ENCODE peak calls at places on chromosomes 6 and 20, in six cellular contexts. One of them, this sample, is unnamed.

GRCh38 chr6:109325400-109325801 is 56.9 kb downstream of the CD164 start:
- DNase-seq in RPMI7951: no peak
- DNase-seq in GM13976: no peak
- DNase-seq in CD8-positive, alpha-beta memory T cell: no peak
- DNase-seq in AG04450: no peak
- DNase-seq in naive thymus-derived CD8-positive, alpha-beta T cell: no peak
- DNase-seq in this sample: no peak

GRCh38 chr6:1378224-1379025 is 11.0 kb upstream of the FOXF2 start:
- DNase-seq in RPMI7951: no peak
- DNase-seq in GM13976: peak
- DNase-seq in CD8-positive, alpha-beta memory T cell: no peak
- DNase-seq in AG04450: no peak
- DNase-seq in naive thymus-derived CD8-positive, alpha-beta T cell: no peak
- DNase-seq in this sample: peak

GRCh38 chr6:17156112-17156921 is 54.5 kb downstream of the STMND1 start:
- DNase-seq in RPMI7951: peak
- DNase-seq in GM13976: peak
- DNase-seq in CD8-positive, alpha-beta memory T cell: peak
- DNase-seq in AG04450: peak
- DNase-seq in naive thymus-derived CD8-positive, alpha-beta T cell: peak
- DNase-seq in this sample: peak

GRCh38 chr6:103273048-103273447 is 1586.7 kb downstream of the HACE1 start:
- DNase-seq in RPMI7951: no peak
- DNase-seq in GM13976: no peak
- DNase-seq in CD8-positive, alpha-beta memory T cell: no peak
- DNase-seq in AG04450: no peak
- DNase-seq in naive thymus-derived CD8-positive, alpha-beta T cell: no peak
- DNase-seq in this sample: no peak

GRCh38 chr6:3296113-3296512 is 37.4 kb downstream of the PSMG4 start:
- DNase-seq in RPMI7951: no peak
- DNase-seq in GM13976: no peak
- DNase-seq in CD8-positive, alpha-beta memory T cell: peak
- DNase-seq in AG04450: no peak
- DNase-seq in naive thymus-derived CD8-positive, alpha-beta T cell: no peak
- DNase-seq in this sample: no peak

GRCh38 chr20:2585811-2586210 is 49.4 kb downstream of the TMC2 start:
- DNase-seq in RPMI7951: peak
- DNase-seq in GM13976: no peak
- DNase-seq in CD8-positive, alpha-beta memory T cell: no peak
- DNase-seq in AG04450: peak
- DNase-seq in naive thymus-derived CD8-positive, alpha-beta T cell: no peak
- DNase-seq in this sample: no peak

GRCh38 chr6:170032197-170032596 is 258.7 kb downstream of the DLL1 start:
- DNase-seq in RPMI7951: no peak
- DNase-seq in GM13976: no peak
- DNase-seq in CD8-positive, alpha-beta memory T cell: no peak
- DNase-seq in AG04450: no peak
- DNase-seq in naive thymus-derived CD8-positive, alpha-beta T cell: no peak
- DNase-seq in this sample: no peak

GRCh38 chr6:143688681-143689080 is 10.9 kb downstream of the PHACTR2 start:
- DNase-seq in RPMI7951: no peak
- DNase-seq in GM13976: no peak
- DNase-seq in CD8-positive, alpha-beta memory T cell: no peak
- DNase-seq in AG04450: no peak
- DNase-seq in naive thymus-derived CD8-positive, alpha-beta T cell: no peak
- DNase-seq in this sample: no peak

GRCh38 chr20:18527339-18527738 is 19.6 kb downstream of the SEC23B start:
- DNase-seq in RPMI7951: no peak
- DNase-seq in GM13976: no peak
- DNase-seq in CD8-positive, alpha-beta memory T cell: no peak
- DNase-seq in AG04450: no peak
- DNase-seq in naive thymus-derived CD8-positive, alpha-beta T cell: no peak
- DNase-seq in this sample: no peak

GRCh38 chr20:35093245-35093884 is 758 bp upstream of the TRPC4AP start:
- DNase-seq in RPMI7951: peak
- DNase-seq in GM13976: no peak
- DNase-seq in CD8-positive, alpha-beta memory T cell: no peak
- DNase-seq in AG04450: no peak
- DNase-seq in naive thymus-derived CD8-positive, alpha-beta T cell: no peak
- DNase-seq in this sample: peak

GRCh38 chr6:72525821-72526550 is 95.9 kb upstream of the KCNQ5 start:
- DNase-seq in RPMI7951: no peak
- DNase-seq in GM13976: no peak
- DNase-seq in CD8-positive, alpha-beta memory T cell: no peak
- DNase-seq in AG04450: peak
- DNase-seq in naive thymus-derived CD8-positive, alpha-beta T cell: no peak
- DNase-seq in this sample: peak

GRCh38 chr20:24589381-24589780 is 120.0 kb downstream of the SYNDIG1 start:
- DNase-seq in RPMI7951: no peak
- DNase-seq in GM13976: no peak
- DNase-seq in CD8-positive, alpha-beta memory T cell: no peak
- DNase-seq in AG04450: no peak
- DNase-seq in naive thymus-derived CD8-positive, alpha-beta T cell: no peak
- DNase-seq in this sample: no peak

GRCh38 chr20:3658708-3659491 is 4.3 kb downstream of the GFRA4 start:
- DNase-seq in RPMI7951: peak
- DNase-seq in GM13976: peak
- DNase-seq in CD8-positive, alpha-beta memory T cell: no peak
- DNase-seq in AG04450: no peak
- DNase-seq in naive thymus-derived CD8-positive, alpha-beta T cell: no peak
- DNase-seq in this sample: no peak

GRCh38 chr6:84652356-84653026 is 111.9 kb downstream of the TBX18 start:
- DNase-seq in RPMI7951: peak
- DNase-seq in GM13976: no peak
- DNase-seq in CD8-positive, alpha-beta memory T cell: no peak
- DNase-seq in AG04450: peak
- DNase-seq in naive thymus-derived CD8-positive, alpha-beta T cell: no peak
- DNase-seq in this sample: peak

GRCh38 chr6:158207452-158207788 is 39.3 kb downstream of the GTF2H5 start:
- DNase-seq in RPMI7951: peak
- DNase-seq in GM13976: peak
- DNase-seq in CD8-positive, alpha-beta memory T cell: no peak
- DNase-seq in AG04450: no peak
- DNase-seq in naive thymus-derived CD8-positive, alpha-beta T cell: no peak
- DNase-seq in this sample: no peak

GRCh38 chr20:891121-892080 is 24.7 kb downstream of the ANGPT4 start:
- DNase-seq in RPMI7951: peak
- DNase-seq in GM13976: no peak
- DNase-seq in CD8-positive, alpha-beta memory T cell: peak
- DNase-seq in AG04450: no peak
- DNase-seq in naive thymus-derived CD8-positive, alpha-beta T cell: no peak
- DNase-seq in this sample: no peak

GRCh38 chr6:166786704-166787293 is 159.7 kb upstream of the RPS6KA2 start:
- DNase-seq in RPMI7951: peak
- DNase-seq in GM13976: peak
- DNase-seq in CD8-positive, alpha-beta memory T cell: no peak
- DNase-seq in AG04450: peak
- DNase-seq in naive thymus-derived CD8-positive, alpha-beta T cell: peak
- DNase-seq in this sample: peak

GRCh38 chr6:167666571-167667203 is 160.0 kb upstream of the AFDN start:
- DNase-seq in RPMI7951: no peak
- DNase-seq in GM13976: no peak
- DNase-seq in CD8-positive, alpha-beta memory T cell: no peak
- DNase-seq in AG04450: no peak
- DNase-seq in naive thymus-derived CD8-positive, alpha-beta T cell: no peak
- DNase-seq in this sample: no peak

GRCh38 chr20:53937330-53937729 is 133.1 kb downstream of the BCAS1 start:
- DNase-seq in RPMI7951: no peak
- DNase-seq in GM13976: no peak
- DNase-seq in CD8-positive, alpha-beta memory T cell: no peak
- DNase-seq in AG04450: no peak
- DNase-seq in naive thymus-derived CD8-positive, alpha-beta T cell: no peak
- DNase-seq in this sample: no peak

GRCh38 chr20:16273812-16274560 is 299.3 kb downstream of the KIF16B start:
- DNase-seq in RPMI7951: no peak
- DNase-seq in GM13976: no peak
- DNase-seq in CD8-positive, alpha-beta memory T cell: no peak
- DNase-seq in AG04450: no peak
- DNase-seq in naive thymus-derived CD8-positive, alpha-beta T cell: no peak
- DNase-seq in this sample: no peak

GRCh38 chr20:1813101-1813529 is 82.1 kb upstream of the SIRPA start:
- DNase-seq in RPMI7951: peak
- DNase-seq in GM13976: no peak
- DNase-seq in CD8-positive, alpha-beta memory T cell: no peak
- DNase-seq in AG04450: peak
- DNase-seq in naive thymus-derived CD8-positive, alpha-beta T cell: no peak
- DNase-seq in this sample: peak

GRCh38 chr6:160129886-160130615 is 8.4 kb downstream of the SLC22A1 start:
- DNase-seq in RPMI7951: no peak
- DNase-seq in GM13976: no peak
- DNase-seq in CD8-positive, alpha-beta memory T cell: no peak
- DNase-seq in AG04450: no peak
- DNase-seq in naive thymus-derived CD8-positive, alpha-beta T cell: no peak
- DNase-seq in this sample: no peak

GRCh38 chr6:145673504-145673903 is 61.8 kb downstream of the EPM2A start:
- DNase-seq in RPMI7951: no peak
- DNase-seq in GM13976: no peak
- DNase-seq in CD8-positive, alpha-beta memory T cell: no peak
- DNase-seq in AG04450: no peak
- DNase-seq in naive thymus-derived CD8-positive, alpha-beta T cell: no peak
- DNase-seq in this sample: no peak

GRCh38 chr6:159094444-159095252 is 49.9 kb upstream of the TAGAP start:
- DNase-seq in RPMI7951: no peak
- DNase-seq in GM13976: peak
- DNase-seq in CD8-positive, alpha-beta memory T cell: peak
- DNase-seq in AG04450: no peak
- DNase-seq in naive thymus-derived CD8-positive, alpha-beta T cell: no peak
- DNase-seq in this sample: no peak

GRCh38 chr20:48017992-48018391 is 232.7 kb upstream of the SULF2 start:
- DNase-seq in RPMI7951: no peak
- DNase-seq in GM13976: no peak
- DNase-seq in CD8-positive, alpha-beta memory T cell: no peak
- DNase-seq in AG04450: no peak
- DNase-seq in naive thymus-derived CD8-positive, alpha-beta T cell: no peak
- DNase-seq in this sample: no peak

GRCh38 chr6:101398716-101399626 is 5.5 kb downstream of the GRIK2 start:
- DNase-seq in RPMI7951: no peak
- DNase-seq in GM13976: no peak
- DNase-seq in CD8-positive, alpha-beta memory T cell: no peak
- DNase-seq in AG04450: no peak
- DNase-seq in naive thymus-derived CD8-positive, alpha-beta T cell: no peak
- DNase-seq in this sample: no peak

GRCh38 chr6:106257195-106257594 is 68.4 kb downstream of the ATG5 start:
- DNase-seq in RPMI7951: peak
- DNase-seq in GM13976: no peak
- DNase-seq in CD8-positive, alpha-beta memory T cell: no peak
- DNase-seq in AG04450: no peak
- DNase-seq in naive thymus-derived CD8-positive, alpha-beta T cell: no peak
- DNase-seq in this sample: peak

GRCh38 chr6:83615025-83615999 is 93.6 kb downstream of the SNAP91 start:
- DNase-seq in RPMI7951: peak
- DNase-seq in GM13976: peak
- DNase-seq in CD8-positive, alpha-beta memory T cell: no peak
- DNase-seq in AG04450: peak
- DNase-seq in naive thymus-derived CD8-positive, alpha-beta T cell: peak
- DNase-seq in this sample: peak

GRCh38 chr6:147421903-147422302 is 86.6 kb upstream of the SAMD5 start:
- DNase-seq in RPMI7951: no peak
- DNase-seq in GM13976: no peak
- DNase-seq in CD8-positive, alpha-beta memory T cell: no peak
- DNase-seq in AG04450: no peak
- DNase-seq in naive thymus-derived CD8-positive, alpha-beta T cell: no peak
- DNase-seq in this sample: no peak

GRCh38 chr6:134020543-134020942 is 31.9 kb downstream of the SLC2A12 start:
- DNase-seq in RPMI7951: no peak
- DNase-seq in GM13976: no peak
- DNase-seq in CD8-positive, alpha-beta memory T cell: no peak
- DNase-seq in AG04450: no peak
- DNase-seq in naive thymus-derived CD8-positive, alpha-beta T cell: no peak
- DNase-seq in this sample: no peak

GRCh38 chr6:119350202-119351004 is 842 bp upstream of the MAN1A1 start:
- DNase-seq in RPMI7951: peak
- DNase-seq in GM13976: peak
- DNase-seq in CD8-positive, alpha-beta memory T cell: peak
- DNase-seq in AG04450: peak
- DNase-seq in naive thymus-derived CD8-positive, alpha-beta T cell: peak
- DNase-seq in this sample: peak

GRCh38 chr20:60080401-60080800 is 122.2 kb downstream of the CDH26 start:
- DNase-seq in RPMI7951: no peak
- DNase-seq in GM13976: no peak
- DNase-seq in CD8-positive, alpha-beta memory T cell: no peak
- DNase-seq in AG04450: no peak
- DNase-seq in naive thymus-derived CD8-positive, alpha-beta T cell: no peak
- DNase-seq in this sample: no peak

GRCh38 chr6:90753820-90754604 is 167.1 kb upstream of the MAP3K7 start:
- DNase-seq in RPMI7951: no peak
- DNase-seq in GM13976: no peak
- DNase-seq in CD8-positive, alpha-beta memory T cell: no peak
- DNase-seq in AG04450: no peak
- DNase-seq in naive thymus-derived CD8-positive, alpha-beta T cell: no peak
- DNase-seq in this sample: peak

GRCh38 chr6:36478051-36478526 is 35.3 kb downstream of the KCTD20 start:
- DNase-seq in RPMI7951: no peak
- DNase-seq in GM13976: no peak
- DNase-seq in CD8-positive, alpha-beta memory T cell: no peak
- DNase-seq in AG04450: no peak
- DNase-seq in naive thymus-derived CD8-positive, alpha-beta T cell: no peak
- DNase-seq in this sample: peak

GRCh38 chr6:140923048-140923447 is 1209.7 kb upstream of the GJE1 start:
- DNase-seq in RPMI7951: no peak
- DNase-seq in GM13976: no peak
- DNase-seq in CD8-positive, alpha-beta memory T cell: no peak
- DNase-seq in AG04450: no peak
- DNase-seq in naive thymus-derived CD8-positive, alpha-beta T cell: no peak
- DNase-seq in this sample: no peak

GRCh38 chr6:155023717-155024116 is 28.6 kb downstream of the TIAM2 start:
- DNase-seq in RPMI7951: no peak
- DNase-seq in GM13976: no peak
- DNase-seq in CD8-positive, alpha-beta memory T cell: no peak
- DNase-seq in AG04450: no peak
- DNase-seq in naive thymus-derived CD8-positive, alpha-beta T cell: no peak
- DNase-seq in this sample: no peak

GRCh38 chr20:37902504-37903313 is at the start of gene VSTM2L:
- DNase-seq in RPMI7951: peak
- DNase-seq in GM13976: peak
- DNase-seq in CD8-positive, alpha-beta memory T cell: no peak
- DNase-seq in AG04450: peak
- DNase-seq in naive thymus-derived CD8-positive, alpha-beta T cell: no peak
- DNase-seq in this sample: peak

GRCh38 chr6:117194978-117195377 is 70.4 kb upstream of the VGLL2 start:
- DNase-seq in RPMI7951: no peak
- DNase-seq in GM13976: no peak
- DNase-seq in CD8-positive, alpha-beta memory T cell: no peak
- DNase-seq in AG04450: no peak
- DNase-seq in naive thymus-derived CD8-positive, alpha-beta T cell: no peak
- DNase-seq in this sample: peak

GRCh38 chr20:50777373-50777772 is 17.5 kb upstream of the BCAS4 start:
- DNase-seq in RPMI7951: no peak
- DNase-seq in GM13976: no peak
- DNase-seq in CD8-positive, alpha-beta memory T cell: no peak
- DNase-seq in AG04450: no peak
- DNase-seq in naive thymus-derived CD8-positive, alpha-beta T cell: no peak
- DNase-seq in this sample: no peak